ENCODE peak calls at places on chromosomes 12 and 14, in seven cellular contexts. O, X, F, U, E, I and N are unnamed samples.

GRCh38 chr12:51886021-51886710 is 1.7 kb upstream of the ANKRD33 start:
- DNase-seq in O (peak; percentile 89), X (peak; percentile 94), F (peak; percentile 36), U (peak; percentile 72), E (peak; percentile 70), I (peak; percentile 83), N (peak; percentile 94)

GRCh38 chr12:112409064-112409905 is at the start of gene RPL6:
- DNase-seq in O (peak; percentile 80), X (peak; percentile 89), F (peak; percentile 63), U (peak; percentile 93), E (peak; percentile 67), I (peak; percentile 95), N (peak; percentile 97)

GRCh38 chr14:44170099-44170498 is 337.0 kb downstream of the FSCB start:
- DNase-seq in O (no peak), X (no peak), F (no peak), U (no peak), E (no peak), I (peak; percentile 12), N (no peak)

GRCh38 chr12:88237954-88238353 is 95.8 kb downstream of the TMTC3 start:
- DNase-seq in O (no peak), X (no peak), F (no peak), U (no peak), E (no peak), I (peak; percentile 70), N (peak; percentile 58)

GRCh38 chr12:53892760-53893159 is 45.9 kb upstream of the HOXC13 start:
- DNase-seq in O (no peak), X (no peak), F (no peak), U (no peak), E (no peak), I (no peak), N (no peak)

GRCh38 chr12:105523164-105524057 is 192.9 kb downstream of the C12orf75 start:
- DNase-seq in O (peak; percentile 75), X (peak; percentile 82), F (no peak), U (peak; percentile 76), E (peak; percentile 75), I (no peak), N (no peak)

GRCh38 chr12:124752437-124753229 is 111.0 kb downstream of the SCARB1 start:
- DNase-seq in O (no peak), X (no peak), F (no peak), U (no peak), E (no peak), I (peak; percentile 61), N (no peak)

GRCh38 chr14:53840444-53840843 is 116.2 kb downstream of the BMP4 start:
- DNase-seq in O (no peak), X (no peak), F (no peak), U (peak; percentile 34), E (no peak), I (peak; percentile 96), N (no peak)

GRCh38 chr14:21192447-21192822 is 36.6 kb upstream of the OR5AU1 start:
- DNase-seq in O (no peak), X (no peak), F (no peak), U (no peak), E (no peak), I (no peak), N (no peak)

GRCh38 chr12:58656254-58657009 is 263.9 kb downstream of the LRIG3 start:
- DNase-seq in O (no peak), X (no peak), F (no peak), U (no peak), E (no peak), I (no peak), N (no peak)

GRCh38 chr12:115337693-115338543 is 653.9 kb upstream of the TBX3 start:
- DNase-seq in O (peak; percentile 74), X (peak; percentile 87), F (no peak), U (peak; percentile 62), E (peak; percentile 57), I (peak; percentile 93), N (no peak)

GRCh38 chr12:4824415-4824814 is 85.3 kb upstream of the KCNA1 start:
- DNase-seq in O (no peak), X (no peak), F (no peak), U (peak; percentile 18), E (no peak), I (peak; percentile 35), N (no peak)

GRCh38 chr12:119102274-119102673 is 76.5 kb upstream of the HSPB8 start:
- DNase-seq in O (no peak), X (no peak), F (no peak), U (no peak), E (no peak), I (no peak), N (no peak)

GRCh38 chr14:22002860-22003284 is 329.3 kb upstream of the OR4E1 start:
- DNase-seq in O (no peak), X (no peak), F (peak; percentile 44), U (peak; percentile 62), E (peak; percentile 25), I (peak; percentile 29), N (no peak)

GRCh38 chr14:52012635-52013034 is 23.3 kb downstream of the RTRAF start:
- DNase-seq in O (peak; percentile 50), X (no peak), F (no peak), U (no peak), E (peak; percentile 62), I (no peak), N (no peak)

GRCh38 chr14:65936342-65936741 is 523.8 kb downstream of the FUT8 start:
- DNase-seq in O (no peak), X (no peak), F (no peak), U (no peak), E (no peak), I (no peak), N (no peak)

GRCh38 chr12:116534341-116535121 is 24.6 kb upstream of the MAP1LC3B2 start:
- DNase-seq in O (no peak), X (no peak), F (no peak), U (peak; percentile 44), E (no peak), I (peak; percentile 38), N (no peak)

GRCh38 chr14:94486883-94487282 is 10.9 kb upstream of the SERPINA9 start:
- DNase-seq in O (no peak), X (no peak), F (no peak), U (no peak), E (no peak), I (no peak), N (no peak)

GRCh38 chr12:131471271-131471905 is 239.5 kb upstream of the SFSWAP start:
- DNase-seq in O (no peak), X (no peak), F (no peak), U (no peak), E (no peak), I (no peak), N (no peak)

GRCh38 chr12:130710001-130710732 is 5.9 kb downstream of the RIMBP2 start:
- DNase-seq in O (no peak), X (no peak), F (no peak), U (no peak), E (no peak), I (no peak), N (no peak)

GRCh38 chr12:100868487-100868886 is 73.9 kb downstream of the ANO4 start:
- DNase-seq in O (no peak), X (no peak), F (no peak), U (no peak), E (no peak), I (peak; percentile 41), N (no peak)

GRCh38 chr12:98355322-98355721 is 160.1 kb upstream of the TMPO start:
- DNase-seq in O (no peak), X (no peak), F (no peak), U (no peak), E (no peak), I (peak; percentile 58), N (no peak)

GRCh38 chr12:57848208-57848607 is 1.7 kb upstream of the CTDSP2 start:
- DNase-seq in O (no peak), X (no peak), F (no peak), U (no peak), E (no peak), I (no peak), N (no peak)

GRCh38 chr14:23482814-23483128 is 13.3 kb downstream of the NGDN start:
- DNase-seq in O (no peak), X (no peak), F (no peak), U (no peak), E (no peak), I (no peak), N (no peak)

GRCh38 chr14:55127491-55127951 is 1.5 kb upstream of the LGALS3 start:
- DNase-seq in O (no peak), X (peak; percentile 56), F (no peak), U (peak; percentile 78), E (no peak), I (peak; percentile 99), N (no peak)

GRCh38 chr12:11622774-11623375 is 26.6 kb upstream of the ETV6 start:
- DNase-seq in O (no peak), X (no peak), F (no peak), U (no peak), E (no peak), I (peak; percentile 6), N (peak; percentile 22)
- TF ChIP-seq CTCF in O (peak; percentile 26), X (no peak), F (no peak), U (peak; percentile 46), E (no peak), I (peak; percentile 50), N (no peak)

DNA sequence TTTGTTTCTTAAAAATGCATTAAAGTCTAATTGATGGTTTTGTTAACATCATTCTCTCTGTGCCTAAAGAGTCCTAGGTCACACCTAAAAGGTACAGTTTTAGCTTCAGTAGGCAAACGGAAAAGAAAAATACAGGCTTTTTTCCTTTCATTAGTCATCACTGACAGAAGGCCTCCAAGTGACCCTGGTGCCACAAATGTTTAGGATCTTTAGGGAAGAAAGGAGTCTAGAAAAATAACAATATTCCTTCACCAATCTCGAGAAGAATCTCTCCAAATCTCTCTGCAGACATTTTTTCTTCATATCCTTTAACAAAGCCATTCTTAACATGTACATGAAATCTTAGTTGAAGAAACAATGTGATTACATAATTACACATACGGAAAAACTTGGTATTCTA is 2.0 kb downstream of the DENND5B start:
- DNase-seq in O (no peak), X (no peak), F (no peak), U (no peak), E (no peak), I (peak; percentile 8), N (no peak)
- H3K27me3 ChIP-seq in O (no peaks in the 10 kb centered on the region), X (no peaks in the 10 kb centered on the region), F (peaks cover 6% of the 10 kb centered on the region), U (no peaks in the 10 kb centered on the region), E (no peaks in the 10 kb centered on the region), I (no peaks in the 10 kb centered on the region), N (peaks cover 5% of the 10 kb centered on the region)

GRCh38 chr12:107760817-107761501 is at the start of gene PRDM4:
- DNase-seq in O (peak; percentile 93), X (peak; percentile 93), F (peak; percentile 79), U (peak; percentile 99), E (peak; percentile 96), I (peak; percentile 98), N (peak; percentile 90)
- TF ChIP-seq CTCF in O (peak; percentile 26), X (peak; percentile 70), F (no peak), U (peak; percentile 41), E (peak; percentile 36), I (peak; percentile 36), N (peak; percentile 3)

GRCh38 chr14:101035466-101036225 is 132.1 kb upstream of the RTL1 start:
- DNase-seq in O (no peak), X (no peak), F (no peak), U (no peak), E (no peak), I (no peak), N (no peak)

GRCh38 chr14:101037021-101037817 is 133.7 kb upstream of the RTL1 start:
- DNase-seq in O (peak; percentile 7), X (no peak), F (no peak), U (no peak), E (peak; percentile 6), I (no peak), N (no peak)

GRCh38 chr14:101039031-101039754 is 135.7 kb upstream of the RTL1 start:
- DNase-seq in O (no peak), X (no peak), F (no peak), U (no peak), E (peak; percentile 3), I (no peak), N (no peak)

GRCh38 chr14:101040538-101041442 is 137.3 kb upstream of the RTL1 start:
- DNase-seq in O (no peak), X (no peak), F (no peak), U (peak; percentile 33), E (no peak), I (peak; percentile 46), N (no peak)

GRCh38 chr14:101039755-101040138 is 136.2 kb upstream of the RTL1 start:
- DNase-seq in O (no peak), X (no peak), F (no peak), U (no peak), E (peak; percentile 0), I (no peak), N (no peak)
- H3K27me3 ChIP-seq in O (no peaks in the 10 kb centered on the region), X (no peaks in the 10 kb centered on the region), F (no peaks in the 10 kb centered on the region), U (no peaks in the 10 kb centered on the region), E (no peaks in the 10 kb centered on the region), I (no peaks in the 10 kb centered on the region), N (no peaks in the 10 kb centered on the region)